ENCODE peak calls at places on chromosome 13, in eight cellular contexts. F is GM23338, E is HCT116, Q is MM.1S, S is OCI-LY7, R is hepatocyte, X is neural progenitor cell, Y is SK-N-SH. D is an unnamed sample.
A peak's percentile ranks its signal among the peaks of the same experiment; 100 is the strongest.

GRCh38 chr13:29548722-29549446 is 46.6 kb downstream of the SLC7A1 start:
- DNase-seq in F (no peak), E (no peak), Q (no peak), S (no peak), R (peak; percentile 51), X (no peak), Y (no peak), D (no peak)

GRCh38 chr13:26628706-26629105 is 71.2 kb downstream of the WASF3 start:
- DNase-seq in F (peak; percentile 42), E (no peak), Q (no peak), S (peak; percentile 10), R (peak; percentile 11), X (peak; percentile 41), Y (no peak), D (peak; percentile 3)

GRCh38 chr13:101545521-101545920 is 93.0 kb downstream of the ITGBL1 start:
- DNase-seq in F (no peak), E (no peak), Q (no peak), S (no peak), R (no peak), X (no peak), Y (no peak), D (peak; percentile 46)

GRCh38 chr13:66895780-66896179 is 334.4 kb downstream of the PCDH9 start:
- DNase-seq in F (no peak), E (no peak), Q (no peak), S (no peak), R (no peak), X (peak; percentile 9), Y (peak; percentile 15), D (no peak)

GRCh38 chr13:48585456-48585840 is 52.6 kb upstream of the RCBTB2 start:
- DNase-seq in F (peak; percentile 13), E (peak; percentile 12), Q (no peak), S (no peak), R (no peak), X (peak; percentile 68), Y (no peak), D (peak; percentile 89)

GRCh38 chr13:72061613-72062012 is 194.6 kb upstream of the DACH1 start:
- DNase-seq in F (no peak), E (no peak), Q (no peak), S (no peak), R (no peak), X (no peak), Y (no peak), D (peak; percentile 2)

GRCh38 chr13:43303040-43303729 is 279.8 kb downstream of the DNAJC15 start:
- DNase-seq in F (peak; percentile 82), E (no peak), Q (peak; percentile 54), S (peak; percentile 19), R (peak; percentile 83), X (peak; percentile 82), Y (peak; percentile 79), D (peak; percentile 50)

GRCh38 chr13:24005711-24006281 is 108.5 kb upstream of the C1QTNF9B start:
- DNase-seq in F (no peak), E (no peak), Q (no peak), S (no peak), R (no peak), X (no peak), Y (no peak), D (no peak)

GRCh38 chr13:91368101-91368500 is 20.6 kb downstream of the MIR17HG start:
- DNase-seq in F (no peak), E (no peak), Q (no peak), S (no peak), R (no peak), X (no peak), Y (no peak), D (no peak)

GRCh38 chr13:91362908-91363307 is 15.4 kb downstream of the MIR17HG start:
- DNase-seq in F (no peak), E (no peak), Q (no peak), S (peak; percentile 43), R (no peak), X (no peak), Y (no peak), D (no peak)

GRCh38 chr13:91372813-91373420 is 25.4 kb downstream of the MIR17HG start:
- DNase-seq in F (no peak), E (no peak), Q (no peak), S (no peak), R (no peak), X (no peak), Y (no peak), D (no peak)

GRCh38 chr13:91369432-91369831 is 21.9 kb downstream of the MIR17HG start:
- DNase-seq in F (no peak), E (no peak), Q (no peak), S (no peak), R (no peak), X (no peak), Y (no peak), D (peak; percentile 7)

DNA sequence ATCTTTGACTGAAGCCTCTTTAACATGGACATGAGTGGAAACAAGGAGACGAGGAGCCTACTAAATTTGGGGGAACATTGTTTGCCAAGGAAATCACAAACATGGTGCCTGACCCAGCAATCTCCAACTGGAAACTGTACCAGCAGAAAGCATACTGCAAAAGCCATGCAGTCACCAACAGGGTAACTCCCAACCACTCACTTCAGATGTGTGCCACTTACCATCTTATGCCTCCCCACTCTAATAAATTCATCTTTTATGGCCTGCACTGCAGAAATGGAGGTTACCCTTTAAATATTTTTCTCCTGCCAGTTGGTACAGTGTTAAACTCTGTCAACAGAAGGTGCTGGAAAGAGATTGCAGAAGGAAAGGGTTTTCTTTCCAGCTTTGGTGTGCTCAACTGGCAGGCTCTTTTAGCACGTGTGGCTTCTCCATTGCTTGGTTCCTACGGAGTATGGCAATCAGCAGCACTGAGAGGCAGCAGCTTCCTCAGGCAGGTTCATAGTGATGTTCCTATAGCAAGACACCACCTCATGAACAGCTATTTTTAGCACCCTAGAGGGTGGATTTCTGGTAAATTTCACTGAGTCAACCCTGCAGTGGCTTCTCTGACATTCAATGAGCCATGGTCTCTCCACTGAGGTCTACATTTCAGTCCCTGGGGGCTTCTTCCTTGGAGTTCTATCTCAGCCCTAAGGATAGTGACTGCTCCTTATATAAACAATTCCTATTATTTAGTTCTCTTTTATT is 21.4 kb downstream of the MIR17HG start:
- DNase-seq in F (no peak), E (no peak), Q (no peak), S (peak; percentile 33), R (no peak), X (no peak), Y (no peak), D (no peak)
- H3K27ac ChIP-seq in F (no peak overlapping the region), E (no peak overlapping the region), Q (no peak overlapping the region), S (no peak overlapping the region), R (no peak overlapping the region), X (no peak overlapping the region), Y (no peak overlapping the region), D (no peak overlapping the region)

GRCh38 chr13:98103942-98104880 is 38.7 kb upstream of the FARP1 start:
- DNase-seq in F (peak; percentile 27), E (no peak), Q (no peak), S (no peak), R (no peak), X (no peak), Y (peak; percentile 27), D (peak; percentile 17)

GRCh38 chr13:98109226-98109625 is 33.7 kb upstream of the FARP1 start:
- DNase-seq in F (no peak), E (no peak), Q (no peak), S (no peak), R (no peak), X (no peak), Y (no peak), D (no peak)

GRCh38 chr13:98103531-98103930 is 39.4 kb upstream of the FARP1 start:
- DNase-seq in F (no peak), E (no peak), Q (no peak), S (no peak), R (no peak), X (no peak), Y (no peak), D (peak; percentile 6)

GRCh38 chr13:98108330-98108729 is 34.6 kb upstream of the FARP1 start:
- DNase-seq in F (no peak), E (no peak), Q (no peak), S (no peak), R (no peak), X (no peak), Y (no peak), D (no peak)

DNA sequence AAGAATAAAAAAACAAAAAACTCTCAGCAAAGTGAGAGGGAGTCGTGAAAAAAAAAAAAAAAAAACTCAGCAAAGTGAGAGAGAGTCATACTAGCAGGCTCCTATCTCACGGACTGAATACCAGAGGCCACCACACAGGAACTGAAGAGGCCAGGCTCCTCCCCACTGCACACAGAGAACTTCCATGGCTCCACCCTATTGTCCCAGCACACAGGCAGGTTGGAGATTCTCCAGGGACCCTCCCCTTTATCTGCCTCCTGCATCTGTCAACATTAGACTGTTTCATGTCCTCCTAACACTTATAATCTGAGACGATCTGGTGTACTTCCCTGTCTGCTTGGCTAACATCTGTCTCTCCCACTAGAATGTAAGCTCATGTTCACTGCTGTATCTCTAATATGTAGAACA is 37.0 kb upstream of the FARP1 start:
- DNase-seq in F (no peak), E (no peak), Q (no peak), S (no peak), R (peak; percentile 77), X (no peak), Y (no peak), D (peak; percentile 23)
- TF ChIP-seq EZH2phosphoT487 in F (no peak), E (no peak), Q (no peak), S (no peak), R (no peak), X (no peak), Y (no peak), D (no peak)

DNA sequence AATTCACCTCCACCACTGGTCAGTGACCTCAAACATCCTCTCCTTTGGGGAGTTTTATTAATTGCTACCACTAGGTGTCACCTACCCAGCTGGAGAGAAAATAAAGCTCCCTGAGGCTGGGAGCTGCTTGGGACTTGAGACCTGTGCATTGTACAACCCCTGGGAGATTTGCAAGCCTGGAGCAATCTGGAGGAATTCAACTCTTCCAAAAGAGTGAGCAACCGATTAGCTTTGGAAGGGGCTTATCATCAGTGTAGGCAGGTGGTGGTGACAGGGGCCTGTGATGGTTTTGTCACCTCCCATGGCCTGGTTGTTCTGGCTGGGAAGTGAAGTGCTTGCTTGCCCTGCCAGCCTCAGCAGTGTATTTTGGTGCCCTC is 30.2 kb upstream of the FRY start:
- DNase-seq in F (peak; percentile 74), E (peak; percentile 22), Q (peak; percentile 41), S (peak; percentile 38), R (peak; percentile 50), X (peak; percentile 61), Y (peak; percentile 60), D (peak; percentile 60)
- TF ChIP-seq CTCF in F (peak; percentile 65), E (no peak), Q (peak; percentile 47), S (peak; percentile 76), R (peak; percentile 49), X (peak; percentile 59), Y (peak; percentile 60), D (peak; percentile 61)

GRCh38 chr13:110921695-110922094 is 6.8 kb upstream of the ANKRD10 start:
- DNase-seq in F (no peak), E (no peak), Q (no peak), S (no peak), R (no peak), X (peak; percentile 55), Y (no peak), D (no peak)
- H3K27ac ChIP-seq in F (peak overlapping the region; percentile 19), E (no peak overlapping the region), Q (no peak overlapping the region), S (no peak overlapping the region), R (no peak overlapping the region), X (no peak overlapping the region), Y (no peak overlapping the region), D (no peak overlapping the region)

DNA sequence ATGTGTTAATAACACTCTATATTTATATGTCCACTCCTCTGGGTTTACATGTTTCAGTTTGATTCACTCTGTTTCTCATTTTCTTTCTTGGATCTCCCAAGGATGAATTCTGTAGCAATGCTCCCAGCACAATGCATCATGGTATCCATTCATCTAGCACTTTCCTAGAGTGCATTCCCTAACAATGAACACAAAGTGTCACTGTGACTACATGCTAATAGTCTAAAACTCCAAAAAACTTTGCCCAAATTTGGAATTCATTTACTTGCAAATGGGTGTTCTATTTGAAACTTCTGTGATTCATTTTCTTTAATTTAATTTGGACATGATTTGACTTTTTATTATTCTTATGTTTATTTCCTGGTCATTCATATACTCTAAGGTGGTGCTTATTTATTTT is 286.3 kb downstream of the POU4F1 start:
- DNase-seq in F (peak; percentile 34), E (no peak), Q (no peak), S (no peak), R (peak; percentile 10), X (peak; percentile 58), Y (peak; percentile 0), D (peak; percentile 4)
- TF ChIP-seq EZH2phosphoT487 in F (no peak), E (no peak), Q (no peak), S (no peak), R (no peak), X (no peak), Y (no peak), D (no peak)